ENCODE peak calls at places on chromosomes 13 and 19, in seven cellular contexts. S, K, C, L, Q, R and O are unnamed samples.

GRCh38 chr19:33279430-33280350 is 22.6 kb downstream of the CEBPA start:
- DNase-seq in L (no peak), Q (no peak), C (no peak), R (no peak), S (no peak), K (no peak), O (no peak)

GRCh38 chr13:114118763-114119123 is 13.7 kb downstream of the RASA3 start:
- DNase-seq in Q (no peak), S (peak; percentile 67), L (no peak), R (peak; percentile 46), C (no peak), K (peak; percentile 73), O (no peak)

GRCh38 chr13:101785858-101786257 is 333.4 kb downstream of the ITGBL1 start:
- DNase-seq in R (no peak), L (peak; percentile 13), Q (no peak), C (no peak), K (peak; percentile 27), S (peak; percentile 6), O (peak; percentile 17)

GRCh38 chr13:112583592-112584277 is 4.2 kb downstream of the TUBGCP3 start:
- DNase-seq in Q (no peak), R (no peak), K (no peak), L (no peak), C (no peak), S (no peak), O (no peak)

GRCh38 chr19:17719730-17720486 is 628 bp downstream of the MAP1S start:
- DNase-seq in C (no peak), Q (no peak), S (no peak), K (no peak), L (peak; percentile 76), R (peak; percentile 64), O (no peak)

GRCh38 chr19:17671906-17672305 is 16.2 kb downstream of the UNC13A start:
- DNase-seq in R (no peak), C (no peak), L (peak; percentile 68), K (peak; percentile 70), Q (no peak), S (peak; percentile 16), O (peak; percentile 58)

GRCh38 chr19:35056513-35057063 is 15.1 kb downstream of the HPN start:
- DNase-seq in R (no peak), S (no peak), C (no peak), K (no peak), L (no peak), Q (no peak), O (no peak)

GRCh38 chr13:106566682-106567420 is 1.1 kb downstream of the ARGLU1 start:
- DNase-seq in S (peak; percentile 54), R (peak; percentile 43), Q (peak; percentile 81), K (peak; percentile 67), C (no peak), L (peak; percentile 60), O (peak; percentile 20)

GRCh38 chr19:294341-294818 is 3.2 kb upstream of the PLPP2 start:
- DNase-seq in R (no peak), L (no peak), Q (no peak), C (no peak), S (peak; percentile 22), K (peak; percentile 16), O (no peak)

GRCh38 chr19:12880551-12881171 is 588 bp downstream of the DNASE2 start:
- DNase-seq in S (no peak), L (no peak), K (peak; percentile 21), Q (peak; percentile 81), R (peak; percentile 41), C (no peak), O (no peak)

GRCh38 chr19:18514800-18515682 is 6.8 kb downstream of the ELL start:
- DNase-seq in C (no peak), Q (no peak), R (peak; percentile 54), S (peak; percentile 31), K (peak; percentile 77), L (peak; percentile 37), O (peak; percentile 32)

GRCh38 chr19:41530761-41531301 is 45.1 kb upstream of the CEACAM21 start:
- DNase-seq in R (no peak), L (no peak), C (no peak), Q (peak; percentile 67), K (peak; percentile 66), S (peak; percentile 34), O (no peak)

GRCh38 chr13:48156466-48156865 is 61.6 kb upstream of the MED4 start:
- DNase-seq in K (no peak), R (no peak), S (no peak), L (no peak), Q (no peak), C (peak; percentile 60), O (no peak)

GRCh38 chr13:74413482-74413881 is 279.3 kb upstream of the KLF12 start:
- DNase-seq in S (no peak), Q (no peak), C (no peak), R (no peak), L (no peak), K (no peak), O (no peak)

DNA sequence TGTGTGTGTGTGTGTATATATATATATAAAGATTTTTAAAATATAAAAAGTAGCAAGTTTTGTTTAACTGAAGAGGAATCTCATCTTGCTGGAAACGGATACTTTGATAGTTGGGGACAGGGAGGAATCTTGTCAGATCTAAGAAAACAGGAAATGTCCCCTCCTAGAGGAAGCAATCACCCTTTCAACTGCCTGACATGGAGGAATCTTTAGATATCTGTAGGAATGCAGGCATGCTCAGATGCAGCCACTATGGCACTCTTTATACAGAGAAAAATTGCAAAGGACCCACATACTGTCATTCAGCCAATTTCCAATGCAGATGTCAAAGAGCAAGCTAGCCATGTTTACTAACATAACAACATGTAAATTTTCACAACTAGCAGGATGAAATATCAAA is 38.8 kb downstream of the ZNF611 start:
- DNase-seq in Q (no peak), C (no peak), K (no peak), R (no peak), S (no peak), L (no peak), O (no peak)
- TF ChIP-seq CTCF in Q (no peak), C (no peak), K (no peak), R (no peak), S (no peak), L (no peak), O (no peak)

GRCh38 chr13:32830632-32831031 is 185.6 kb upstream of the KL start:
- DNase-seq in K (no peak), C (no peak), R (no peak), L (no peak), S (no peak), Q (no peak), O (no peak)
- TF ChIP-seq CTCF in K (no peak), C (no peak), R (no peak), L (no peak), S (no peak), Q (no peak), O (no peak)

GRCh38 chr13:43981091-43981490 is 101.4 kb downstream of the LACC1 start:
- DNase-seq in L (no peak), Q (no peak), K (no peak), S (no peak), R (no peak), C (no peak), O (no peak)
- TF ChIP-seq CTCF in L (no peak), Q (no peak), K (no peak), S (no peak), R (no peak), C (no peak), O (peak; percentile 23)

GRCh38 chr13:80712026-80712425 is 371.1 kb upstream of the SPRY2 start:
- DNase-seq in K (peak; percentile 66), Q (no peak), R (no peak), L (no peak), S (no peak), C (no peak), O (no peak)
- TF ChIP-seq CTCF in K (no peak), Q (no peak), R (no peak), L (no peak), S (no peak), C (no peak), O (no peak)

DNA sequence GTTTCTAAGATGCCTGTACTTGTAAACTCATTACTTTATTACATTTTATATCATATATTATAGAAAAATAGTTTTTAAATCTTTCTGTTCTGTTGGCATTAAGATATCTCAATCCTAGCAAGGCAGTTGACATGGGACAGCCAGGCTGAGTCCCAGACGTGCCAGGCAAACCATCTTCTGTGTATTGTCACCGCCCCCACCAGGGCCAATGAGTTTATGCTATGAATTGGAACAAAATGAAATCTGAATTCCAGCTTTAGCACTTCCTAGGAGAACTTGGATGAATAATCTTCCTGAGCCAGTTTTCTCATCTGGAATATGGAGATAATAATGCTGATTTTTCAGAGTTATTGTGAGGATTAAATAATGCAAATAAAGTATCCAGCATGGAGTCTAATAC is 79.9 kb upstream of the GSX1 start:
- DNase-seq in Q (no peak), K (peak; percentile 12), S (peak; percentile 31), C (no peak), L (peak; percentile 10), R (peak; percentile 25), O (no peak)
- TF ChIP-seq CTCF in Q (peak; percentile 38), K (no peak), S (peak; percentile 50), C (peak; percentile 21), L (no peak), R (no peak), O (no peak)